ENCODE peak calls at places on chromosomes 7 and 10, in five cellular contexts. One of them, this sample, is unnamed.

GRCh38 chr7:85030893-85031292 is 156.0 kb downstream of the SEMA3D start:
- DNase-seq in stomach: no peak
- DNase-seq in prostate gland: no peak
- DNase-seq in spleen: no peak
- DNase-seq in IMR-90: peak; percentile 79
- DNase-seq in this sample: no peak

GRCh38 chr10:62266611-62267010 is 2.0 kb downstream of the RTKN2 start:
- DNase-seq in stomach: no peak
- DNase-seq in prostate gland: no peak
- DNase-seq in spleen: no peak
- DNase-seq in IMR-90: no peak
- DNase-seq in this sample: no peak

GRCh38 chr7:94834359-94834758 is 73.0 kb upstream of the PPP1R9A start:
- DNase-seq in stomach: no peak
- DNase-seq in prostate gland: no peak
- DNase-seq in spleen: no peak
- DNase-seq in IMR-90: no peak
- DNase-seq in this sample: no peak

GRCh38 chr10:62433181-62433692 is 59.1 kb downstream of the ZNF365 start:
- DNase-seq in stomach: no peak
- DNase-seq in prostate gland: no peak
- DNase-seq in spleen: no peak
- DNase-seq in IMR-90: peak; percentile 97
- DNase-seq in this sample: no peak

GRCh38 chr10:47031251-47031952 is 120.2 kb downstream of the PTPN20 start:
- DNase-seq in stomach: no peak
- DNase-seq in prostate gland: no peak
- DNase-seq in spleen: peak; percentile 60
- DNase-seq in IMR-90: no peak
- DNase-seq in this sample: peak; percentile 29

GRCh38 chr10:109883859-109884771 is 39.2 kb downstream of the XPNPEP1 start:
- DNase-seq in stomach: peak; percentile 58
- DNase-seq in prostate gland: peak; percentile 41
- DNase-seq in spleen: peak; percentile 83
- DNase-seq in IMR-90: peak; percentile 90
- DNase-seq in this sample: peak; percentile 72

GRCh38 chr7:158076215-158076614 is 511.4 kb downstream of the PTPRN2 start:
- DNase-seq in stomach: no peak
- DNase-seq in prostate gland: no peak
- DNase-seq in spleen: peak; percentile 69
- DNase-seq in IMR-90: no peak
- DNase-seq in this sample: no peak

GRCh38 chr7:92758796-92759431 is 77.5 kb downstream of the CDK6 start:
- DNase-seq in stomach: no peak
- DNase-seq in prostate gland: no peak
- DNase-seq in spleen: no peak
- DNase-seq in IMR-90: no peak
- DNase-seq in this sample: no peak

GRCh38 chr10:126171555-126171954 is 216.7 kb downstream of the ADAM12 start:
- DNase-seq in stomach: no peak
- DNase-seq in prostate gland: no peak
- DNase-seq in spleen: no peak
- DNase-seq in IMR-90: peak; percentile 79
- DNase-seq in this sample: no peak

GRCh38 chr7:144019457-144019856 is 19.3 kb downstream of the OR6B1 start:
- DNase-seq in stomach: no peak
- DNase-seq in prostate gland: no peak
- DNase-seq in spleen: no peak
- DNase-seq in IMR-90: peak; percentile 91
- DNase-seq in this sample: no peak

GRCh38 chr10:99621454-99622246 is 1.4 kb upstream of the SLC25A28 start:
- DNase-seq in stomach: no peak
- DNase-seq in prostate gland: no peak
- DNase-seq in spleen: peak; percentile 82
- DNase-seq in IMR-90: no peak
- DNase-seq in this sample: no peak

GRCh38 chr7:2734761-2735571 is 47.0 kb downstream of the AMZ1 start:
- DNase-seq in stomach: peak; percentile 26
- DNase-seq in prostate gland: no peak
- DNase-seq in spleen: peak; percentile 85
- DNase-seq in IMR-90: no peak
- DNase-seq in this sample: peak; percentile 63

GRCh38 chr10:71396714-71397339 is at the start of gene CDH23:
- DNase-seq in stomach: peak; percentile 35
- DNase-seq in prostate gland: peak; percentile 31
- DNase-seq in spleen: no peak
- DNase-seq in IMR-90: no peak
- DNase-seq in this sample: no peak

GRCh38 chr7:12373580-12374263 is 29.9 kb downstream of the VWDE start:
- DNase-seq in stomach: no peak
- DNase-seq in prostate gland: no peak
- DNase-seq in spleen: no peak
- DNase-seq in IMR-90: no peak
- DNase-seq in this sample: no peak

GRCh38 chr10:89391882-89392756 is at the start of gene IFIT1:
- DNase-seq in stomach: peak; percentile 44
- DNase-seq in prostate gland: peak; percentile 73
- DNase-seq in spleen: no peak
- DNase-seq in IMR-90: peak; percentile 95
- DNase-seq in this sample: peak; percentile 83

DNA sequence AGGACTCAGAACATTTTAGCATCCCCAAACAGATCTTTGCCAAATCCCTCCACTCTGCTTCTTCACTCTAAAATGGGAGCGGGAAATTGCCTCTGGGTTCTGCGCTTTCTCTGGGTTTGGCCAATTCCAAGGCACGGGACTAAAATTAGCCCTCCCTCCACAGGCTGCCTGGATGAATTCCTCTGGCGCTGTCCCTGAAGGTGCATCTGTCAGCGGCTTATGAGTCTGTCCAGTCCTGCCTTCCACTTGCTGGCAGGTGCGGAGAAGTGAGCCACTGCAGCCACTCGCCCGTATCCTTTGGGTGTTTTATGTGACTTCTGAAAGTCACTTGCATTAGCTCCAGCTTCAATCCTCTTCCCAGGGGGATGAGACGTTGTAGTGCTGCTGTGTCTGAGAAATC is 121.6 kb downstream of the SH2D4B start:
- DNase-seq in stomach: no peak
- DNase-seq in prostate gland: no peak
- DNase-seq in spleen: no peak
- DNase-seq in IMR-90: no peak
- DNase-seq in this sample: no peak
- H3K4me1 ChIP-seq in stomach: peaks cover 6% of the 10 kb centered on the region
- H3K4me1 ChIP-seq in prostate gland: no peaks in the 10 kb centered on the region
- H3K4me1 ChIP-seq in spleen: peaks cover 41% of the 10 kb centered on the region
- H3K4me1 ChIP-seq in IMR-90: no peaks in the 10 kb centered on the region
- H3K4me1 ChIP-seq in this sample: no peaks in the 10 kb centered on the region

GRCh38 chr10:60096761-60097513 is 190.6 kb upstream of the CCDC6 start:
- DNase-seq in stomach: no peak
- DNase-seq in prostate gland: no peak
- DNase-seq in spleen: no peak
- DNase-seq in IMR-90: no peak
- DNase-seq in this sample: peak; percentile 49
- TF ChIP-seq POLR2A in stomach: no peak
- TF ChIP-seq POLR2A in prostate gland: no peak
- TF ChIP-seq POLR2A in spleen: no peak
- TF ChIP-seq POLR2A in IMR-90: no peak
- TF ChIP-seq POLR2A in this sample: no peak

DNA sequence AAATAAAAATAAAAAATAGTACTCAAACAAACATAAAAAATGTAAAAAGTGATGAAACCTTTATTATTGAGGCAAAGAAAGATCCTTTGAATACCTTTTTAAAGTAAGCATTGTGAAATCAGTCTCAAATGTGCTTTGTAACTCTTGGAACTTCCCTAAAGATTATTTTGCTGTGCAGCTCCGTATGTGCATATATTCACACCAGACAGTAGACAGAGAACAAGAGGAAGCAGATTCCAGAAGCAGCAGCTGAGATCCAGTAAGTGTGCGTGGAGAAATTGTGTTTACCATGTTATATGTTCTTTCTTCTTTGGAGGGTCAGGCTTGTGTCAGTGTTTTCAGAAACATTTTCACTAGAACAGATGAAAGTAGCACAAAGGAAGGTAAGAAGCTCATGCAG is 324.9 kb downstream of the AGMO start:
- DNase-seq in stomach: no peak
- DNase-seq in prostate gland: no peak
- DNase-seq in spleen: no peak
- DNase-seq in IMR-90: no peak
- DNase-seq in this sample: no peak
- H3K9me3 ChIP-seq in stomach: no peaks in the 10 kb centered on the region
- H3K9me3 ChIP-seq in prostate gland: no peaks in the 10 kb centered on the region
- H3K9me3 ChIP-seq in spleen: peaks cover 7% of the 10 kb centered on the region
- H3K9me3 ChIP-seq in IMR-90: no peaks in the 10 kb centered on the region
- H3K9me3 ChIP-seq in this sample: no peaks in the 10 kb centered on the region

GRCh38 chr7:90625051-90625450 is 28.9 kb downstream of the CDK14 start:
- DNase-seq in stomach: no peak
- DNase-seq in prostate gland: no peak
- DNase-seq in spleen: no peak
- DNase-seq in IMR-90: peak; percentile 6
- DNase-seq in this sample: no peak
- H3K4me1 ChIP-seq in stomach: peaks cover 7% of the 10 kb centered on the region
- H3K4me1 ChIP-seq in prostate gland: no peaks in the 10 kb centered on the region
- H3K4me1 ChIP-seq in spleen: peaks cover 27% of the 10 kb centered on the region
- H3K4me1 ChIP-seq in IMR-90: peaks cover 15% of the 10 kb centered on the region
- H3K4me1 ChIP-seq in this sample: no peaks in the 10 kb centered on the region

GRCh38 chr7:65382452-65382851 is 8.8 kb downstream of the ZNF92 start:
- DNase-seq in stomach: no peak
- DNase-seq in prostate gland: no peak
- DNase-seq in spleen: no peak
- DNase-seq in IMR-90: no peak
- DNase-seq in this sample: no peak
- TF ChIP-seq POLR2A in stomach: no peak
- TF ChIP-seq POLR2A in prostate gland: no peak
- TF ChIP-seq POLR2A in spleen: no peak
- TF ChIP-seq POLR2A in IMR-90: no peak
- TF ChIP-seq POLR2A in this sample: no peak

GRCh38 chr7:4233146-4233545 is 448.9 kb upstream of the FOXK1 start:
- DNase-seq in stomach: no peak
- DNase-seq in prostate gland: no peak
- DNase-seq in spleen: no peak
- DNase-seq in IMR-90: no peak
- DNase-seq in this sample: no peak
- H3K9me3 ChIP-seq in stomach: no peaks in the 10 kb centered on the region
- H3K9me3 ChIP-seq in prostate gland: no peaks in the 10 kb centered on the region
- H3K9me3 ChIP-seq in spleen: no peaks in the 10 kb centered on the region
- H3K9me3 ChIP-seq in IMR-90: peaks cover 5% of the 10 kb centered on the region
- H3K9me3 ChIP-seq in this sample: no peaks in the 10 kb centered on the region

GRCh38 chr10:30038961-30039536 is 20.3 kb downstream of the JCAD start:
- DNase-seq in stomach: no peak
- DNase-seq in prostate gland: no peak
- DNase-seq in spleen: no peak
- DNase-seq in IMR-90: no peak
- DNase-seq in this sample: no peak

GRCh38 chr10:30041394-30042105 is 17.8 kb downstream of the JCAD start:
- DNase-seq in stomach: no peak
- DNase-seq in prostate gland: no peak
- DNase-seq in spleen: no peak
- DNase-seq in IMR-90: no peak
- DNase-seq in this sample: no peak

GRCh38 chr10:30039988-30040387 is 19.4 kb downstream of the JCAD start:
- DNase-seq in stomach: no peak
- DNase-seq in prostate gland: no peak
- DNase-seq in spleen: no peak
- DNase-seq in IMR-90: no peak
- DNase-seq in this sample: no peak

GRCh38 chr10:30039567-30039966 is 19.8 kb downstream of the JCAD start:
- DNase-seq in stomach: no peak
- DNase-seq in prostate gland: no peak
- DNase-seq in spleen: no peak
- DNase-seq in IMR-90: no peak
- DNase-seq in this sample: no peak

GRCh38 chr10:30040597-30040996 is 18.8 kb downstream of the JCAD start:
- DNase-seq in stomach: no peak
- DNase-seq in prostate gland: no peak
- DNase-seq in spleen: no peak
- DNase-seq in IMR-90: no peak
- DNase-seq in this sample: no peak
- H3K4me1 ChIP-seq in stomach: no peaks in the 10 kb centered on the region
- H3K4me1 ChIP-seq in prostate gland: no peaks in the 10 kb centered on the region
- H3K4me1 ChIP-seq in spleen: peaks cover 16% of the 10 kb centered on the region
- H3K4me1 ChIP-seq in IMR-90: peaks cover 4% of the 10 kb centered on the region
- H3K4me1 ChIP-seq in this sample: no peaks in the 10 kb centered on the region

DNA sequence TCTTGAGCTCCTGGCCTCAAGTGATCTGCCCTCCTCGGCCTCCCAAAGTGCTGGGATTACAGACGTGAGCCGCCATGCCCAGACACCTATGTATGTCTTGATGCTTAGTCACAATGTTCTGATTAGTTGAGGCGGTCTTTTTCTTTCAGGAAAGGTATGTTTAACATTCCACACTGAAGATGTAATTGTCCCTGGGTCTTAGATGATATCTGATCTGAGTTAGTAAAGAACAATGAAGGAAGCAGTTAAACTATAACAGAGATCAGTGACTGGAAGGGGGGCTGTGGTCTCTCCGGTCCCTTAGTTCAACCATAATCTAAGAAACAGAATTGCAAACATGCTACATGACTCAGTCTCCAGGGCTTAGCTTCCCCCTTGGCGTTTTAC is 31.5 kb upstream of the SH2D4B start:
- DNase-seq in stomach: no peak
- DNase-seq in prostate gland: no peak
- DNase-seq in spleen: no peak
- DNase-seq in IMR-90: peak; percentile 75
- DNase-seq in this sample: no peak
- TF ChIP-seq POLR2A in stomach: no peak
- TF ChIP-seq POLR2A in prostate gland: no peak
- TF ChIP-seq POLR2A in spleen: no peak
- TF ChIP-seq POLR2A in IMR-90: no peak
- TF ChIP-seq POLR2A in this sample: no peak

DNA sequence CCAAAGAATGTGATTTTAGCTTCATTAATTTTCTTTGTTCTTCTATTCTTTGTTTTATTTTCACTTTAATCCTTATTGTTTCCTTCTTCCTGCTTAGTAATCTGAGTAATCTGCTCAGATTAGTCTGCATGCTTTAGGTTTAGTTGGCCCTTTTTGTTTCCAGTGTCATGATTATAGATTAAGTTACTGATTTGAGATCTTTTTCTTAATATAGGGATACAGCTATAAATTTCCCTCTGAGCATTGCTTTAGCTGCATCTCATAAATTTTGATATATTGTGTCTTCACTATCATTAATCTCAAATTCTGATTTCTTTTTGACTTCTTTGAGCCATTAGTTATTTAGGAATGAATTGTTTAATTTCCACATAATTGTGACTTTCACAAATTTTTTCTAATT is 6.2 kb downstream of the NET1 start:
- DNase-seq in stomach: no peak
- DNase-seq in prostate gland: no peak
- DNase-seq in spleen: no peak
- DNase-seq in IMR-90: no peak
- DNase-seq in this sample: no peak
- H3K9me3 ChIP-seq in stomach: peaks cover 13% of the 10 kb centered on the region
- H3K9me3 ChIP-seq in prostate gland: no peaks in the 10 kb centered on the region
- H3K9me3 ChIP-seq in spleen: peaks cover 28% of the 10 kb centered on the region
- H3K9me3 ChIP-seq in IMR-90: no peaks in the 10 kb centered on the region
- H3K9me3 ChIP-seq in this sample: no peaks in the 10 kb centered on the region